ENCODE peak calls at places on chromosomes 12 and 14, in six cellular contexts. I is small intestine; G is fibroblast of lung; A is stomach; F is tibial artery; Y is CD4-positive, CD25-positive, alpha-beta regulatory T cell. M is an unnamed sample.

GRCh38 chr12:70948976-70949336 is 28.4 kb upstream of the PTPRR start:
- DNase-seq in Y (no peak), F (peak; percentile 51), I (no peak), G (no peak), A (no peak), M (no peak)

GRCh38 chr14:89848165-89848564 is 106.4 kb downstream of the EFCAB11 start:
- DNase-seq in A (no peak), F (no peak), I (no peak), Y (no peak), G (peak; percentile 39), M (no peak)

GRCh38 chr14:68518910-68519686 is 273.8 kb downstream of the ZFP36L1 start:
- DNase-seq in I (no peak), Y (no peak), F (no peak), G (no peak), A (no peak), M (no peak)

GRCh38 chr14:24403294-24404013 is 4.7 kb downstream of the NYNRIN start:
- DNase-seq in Y (no peak), F (no peak), A (peak; percentile 24), G (peak; percentile 17), I (no peak), M (no peak)

GRCh38 chr12:97127061-97127460 is 220.0 kb downstream of the NEDD1 start:
- DNase-seq in G (no peak), Y (no peak), A (no peak), I (no peak), F (no peak), M (no peak)

GRCh38 chr14:62943202-62943601 is 102.1 kb downstream of the KCNH5 start:
- DNase-seq in Y (no peak), G (peak; percentile 44), I (no peak), A (no peak), F (no peak), M (no peak)

GRCh38 chr12:121917950-121918678 is at the start of gene CFAP251:
- DNase-seq in A (peak; percentile 99), I (peak; percentile 96), G (peak; percentile 74), F (peak; percentile 96), Y (peak; percentile 96), M (no peak)

GRCh38 chr12:126114420-126114819 is 1049.2 kb downstream of the AACS start:
- DNase-seq in F (no peak), Y (no peak), A (no peak), G (no peak), I (no peak), M (no peak)

GRCh38 chr12:44510510-44510909 is 365.6 kb downstream of the NELL2 start:
- DNase-seq in Y (no peak), F (no peak), G (no peak), I (no peak), A (no peak), M (no peak)

GRCh38 chr12:3988519-3989217 is 115.5 kb upstream of the PARP11 start:
- DNase-seq in F (no peak), I (no peak), G (no peak), A (no peak), Y (no peak), M (no peak)

GRCh38 chr12:40980346-40981005 is 207.6 kb upstream of the PDZRN4 start:
- DNase-seq in A (no peak), Y (no peak), G (peak; percentile 59), F (no peak), I (no peak), M (no peak)

GRCh38 chr12:94590428-94590827 is 59.9 kb downstream of the TMCC3 start:
- DNase-seq in A (peak; percentile 40), Y (no peak), F (no peak), G (no peak), I (no peak), M (no peak)

GRCh38 chr12:131720921-131721320 is 10.0 kb downstream of the SFSWAP start:
- DNase-seq in G (peak; percentile 37), I (no peak), F (no peak), A (no peak), Y (no peak), M (no peak)

GRCh38 chr14:99273025-99273723 is 1.2 kb upstream of the BCL11B start:
- DNase-seq in F (no peak), Y (no peak), G (peak; percentile 17), I (peak; percentile 69), A (peak; percentile 26), M (peak; percentile 21)

GRCh38 chr14:31326111-31326510 is 94.2 kb downstream of the HEATR5A start:
- DNase-seq in A (no peak), Y (no peak), F (no peak), I (no peak), G (peak; percentile 16), M (no peak)

GRCh38 chr12:104458645-104459555 is 2.2 kb downstream of the CHST11 start:
- DNase-seq in F (peak; percentile 39), G (peak; percentile 52), A (no peak), Y (no peak), I (no peak), M (peak; percentile 40)

GRCh38 chr12:2613674-2614073 is 181.1 kb upstream of the FKBP4 start:
- DNase-seq in A (no peak), I (no peak), F (peak; percentile 55), G (peak; percentile 98), Y (no peak), M (no peak)

GRCh38 chr14:98182385-98183055 is 1089.5 kb downstream of the BCL11B start:
- DNase-seq in A (no peak), F (no peak), G (peak; percentile 81), I (no peak), Y (no peak), M (no peak)

GRCh38 chr14:98183556-98183955 is 1088.4 kb downstream of the BCL11B start:
- DNase-seq in A (no peak), G (no peak), I (no peak), F (no peak), Y (no peak), M (no peak)

GRCh38 chr14:98186140-98186539 is 1085.9 kb downstream of the BCL11B start:
- DNase-seq in A (no peak), G (peak; percentile 3), F (no peak), Y (no peak), I (no peak), M (no peak)

GRCh38 chr14:98185036-98185435 is 1087.0 kb downstream of the BCL11B start:
- DNase-seq in I (no peak), Y (no peak), G (no peak), A (no peak), F (no peak), M (no peak)

DNA sequence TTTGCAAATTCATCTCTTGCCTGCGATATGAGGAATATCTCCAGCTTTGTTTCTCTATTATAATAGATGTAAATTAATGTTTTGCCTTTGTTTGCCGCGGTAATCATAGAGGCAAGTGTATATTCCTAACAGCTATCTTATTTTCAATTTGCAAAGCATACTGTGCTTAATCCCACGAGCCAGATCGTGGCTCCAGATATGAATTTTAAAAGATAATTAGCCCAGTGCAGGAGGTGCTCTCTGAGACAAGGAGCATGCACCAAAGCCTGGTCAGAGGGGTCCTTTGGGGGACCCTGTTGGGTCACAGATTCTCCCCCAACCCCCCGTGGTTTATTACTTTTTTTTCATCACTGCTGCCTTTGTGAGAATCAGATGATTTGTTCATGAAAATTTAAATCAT is 1087.5 kb downstream of the BCL11B start:
- DNase-seq in G (no peak), Y (no peak), F (no peak), I (no peak), A (no peak), M (no peak)
- H3K4me1 ChIP-seq in G (no peaks in the 10 kb centered on the region), Y (peaks cover 90% of the 10 kb centered on the region), F (no peaks in the 10 kb centered on the region), I (no peaks in the 10 kb centered on the region), A (no peaks in the 10 kb centered on the region), M (no peaks in the 10 kb centered on the region)

DNA sequence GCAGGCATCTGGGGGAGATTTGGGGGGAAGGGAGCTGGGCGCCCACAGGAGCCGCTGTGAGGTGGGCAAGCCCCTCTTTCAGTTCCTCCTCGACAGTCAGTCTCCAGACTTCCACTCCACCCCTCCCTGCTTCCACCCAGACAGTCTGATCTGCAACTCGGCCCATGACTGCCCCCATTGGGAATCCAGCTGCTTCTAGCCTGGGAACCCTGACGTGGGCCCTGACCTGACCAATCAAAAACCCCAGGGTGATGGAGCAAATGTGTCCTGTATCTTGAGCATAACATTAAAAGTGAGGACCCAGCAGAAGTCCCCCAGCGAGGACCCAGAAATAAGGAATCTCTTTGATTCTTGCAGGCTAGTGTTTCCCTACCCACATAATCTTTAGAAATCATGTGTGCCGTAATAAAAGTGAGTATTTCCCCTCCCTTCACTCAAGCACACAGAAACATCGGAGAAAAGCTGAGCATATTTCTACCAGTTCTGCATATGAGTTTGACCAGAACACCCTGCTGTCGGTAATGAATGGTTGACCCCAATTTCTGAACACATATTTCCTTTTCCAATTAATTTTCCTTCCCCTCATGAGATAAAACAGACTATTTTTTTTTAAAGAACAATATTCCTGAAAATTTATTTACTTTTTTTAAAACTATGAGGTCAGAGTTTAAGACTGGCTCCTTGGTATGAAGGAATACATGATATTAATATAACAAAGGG is 6.4 kb downstream of the SSH1 start:
- DNase-seq in F (peak; percentile 57), G (peak; percentile 88), I (no peak), A (no peak), Y (no peak), M (no peak)
- H3K4me1 ChIP-seq in F (peaks cover 82% of the 10 kb centered on the region), G (peaks cover 43% of the 10 kb centered on the region), I (no peaks in the 10 kb centered on the region), A (peaks cover 84% of the 10 kb centered on the region), Y (peaks cover 6% of the 10 kb centered on the region), M (peaks cover 2% of the 10 kb centered on the region)

DNA sequence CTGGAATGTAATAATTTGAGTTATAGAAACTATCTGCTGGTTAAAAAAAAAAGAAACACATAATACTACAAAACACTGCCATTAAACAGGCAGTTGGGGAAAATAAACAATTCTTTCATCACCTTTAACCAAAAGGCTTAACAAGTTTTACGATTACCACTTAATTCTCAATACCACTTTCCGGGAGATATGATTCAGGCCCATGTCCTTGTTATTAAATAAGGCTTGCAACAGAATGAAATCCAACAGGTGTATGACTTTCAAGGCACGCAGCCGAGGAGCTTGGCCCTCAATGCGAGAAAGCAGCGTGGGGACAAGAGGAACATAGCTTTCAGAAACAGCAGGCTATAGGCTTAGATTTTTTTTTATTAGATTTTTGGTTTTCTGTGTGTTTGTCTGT is 5.6 kb upstream of the GLRX5 start:
- DNase-seq in F (no peak), I (no peak), G (no peak), A (no peak), Y (no peak), M (no peak)
- H3K4me1 ChIP-seq in F (peaks cover 68% of the 10 kb centered on the region), I (peaks cover 9% of the 10 kb centered on the region), G (peaks cover 23% of the 10 kb centered on the region), A (peaks cover 60% of the 10 kb centered on the region), Y (peaks cover 56% of the 10 kb centered on the region), M (peaks cover 17% of the 10 kb centered on the region)

GRCh38 chr12:6963741-6964446 is 6.6 kb downstream of the PHB2 start:
- DNase-seq in A (no peak), I (peak; percentile 46), F (peak; percentile 19), Y (no peak), G (no peak), M (no peak)
- H3K4me1 ChIP-seq in A (peaks cover 80% of the 10 kb centered on the region), I (peaks cover 6% of the 10 kb centered on the region), F (peaks cover 29% of the 10 kb centered on the region), Y (peaks cover 52% of the 10 kb centered on the region), G (peaks cover 4% of the 10 kb centered on the region), M (peaks cover 23% of the 10 kb centered on the region)